ENCODE peak calls at places on chromosomes 3 and 15, in seven cellular contexts. W is GM13976; L is naive thymus-derived CD4-positive, alpha-beta T cell; P is GM10248; Y is endothelial cell; S is AG08395; B is colonic mucosa. F is an unnamed sample.

GRCh38 chr3:150544040-150544439 is 2.3 kb downstream of the SERP1 start:
- DNase-seq in L (no peak), P (no peak), W (no peak), S (peak), B (no peak), Y (no peak), F (no peak)

GRCh38 chr15:58340176-58340575 is 91.6 kb upstream of the LIPC start:
- DNase-seq in B (no peak), P (no peak), W (no peak), S (peak), Y (no peak), L (no peak), F (no peak)

GRCh38 chr3:134696155-134696554 is 45.3 kb upstream of the KY start:
- DNase-seq in B (no peak), Y (no peak), L (no peak), W (no peak), P (no peak), S (no peak), F (no peak)

GRCh38 chr3:66372681-66373350 is 128.0 kb downstream of the LRIG1 start:
- DNase-seq in B (peak), W (peak), P (no peak), S (peak), Y (peak), L (no peak), F (peak)

GRCh38 chr15:54528021-54528420 is 549.8 kb downstream of the UNC13C start:
- DNase-seq in B (no peak), W (no peak), Y (no peak), L (no peak), P (no peak), S (no peak), F (no peak)

GRCh38 chr3:9226326-9226725 is 23.1 kb downstream of the SRGAP3 start:
- DNase-seq in S (peak), Y (no peak), L (no peak), B (no peak), P (no peak), W (no peak), F (no peak)

GRCh38 chr3:187183903-187184302 is 13.4 kb upstream of the RTP1 start:
- DNase-seq in W (no peak), B (no peak), L (no peak), S (no peak), Y (no peak), P (no peak), F (no peak)

GRCh38 chr3:174651951-174652350 is 207.2 kb upstream of the NAALADL2 start:
- DNase-seq in S (no peak), P (no peak), W (no peak), B (no peak), L (no peak), Y (no peak), F (no peak)

GRCh38 chr3:112685435-112685834 is 44.5 kb upstream of the CCDC80 start:
- DNase-seq in W (no peak), L (no peak), Y (no peak), S (peak), B (no peak), P (no peak), F (no peak)

GRCh38 chr15:59299919-59300617 is 72.6 kb downstream of the MYO1E start:
- DNase-seq in L (peak), P (peak), W (peak), B (peak), Y (no peak), S (peak), F (peak)

GRCh38 chr3:144643778-144644191 is 672.2 kb downstream of the DIPK2A start:
- DNase-seq in S (peak), Y (no peak), W (no peak), B (no peak), L (no peak), P (no peak), F (no peak)

GRCh38 chr3:183428140-183429023 is at the start of gene MCF2L2:
- DNase-seq in L (peak), S (peak), P (peak), B (peak), W (peak), Y (peak), F (peak)

GRCh38 chr3:98056035-98056434 is 20.9 kb upstream of the GABRR3 start:
- DNase-seq in P (no peak), B (no peak), Y (no peak), S (no peak), L (no peak), W (no peak), F (no peak)

GRCh38 chr3:197031315-197032285 is 2.0 kb upstream of the MELTF start:
- DNase-seq in L (no peak), Y (no peak), W (no peak), P (no peak), S (peak), B (peak), F (peak)

GRCh38 chr3:125289429-125289828 is 76.9 kb upstream of the SLC12A8 start:
- DNase-seq in L (no peak), W (no peak), B (no peak), S (no peak), Y (no peak), P (no peak), F (no peak)

GRCh38 chr3:55969634-55970033 is 482.5 kb upstream of the WNT5A start:
- DNase-seq in S (no peak), W (no peak), Y (no peak), L (no peak), P (no peak), B (no peak), F (no peak)

GRCh38 chr3:61966200-61966599 is 404.8 kb downstream of the PTPRG start:
- DNase-seq in W (no peak), P (no peak), B (no peak), L (no peak), Y (no peak), S (no peak), F (no peak)

GRCh38 chr3:56303508-56303907 is 164.8 kb downstream of the ERC2 start:
- DNase-seq in W (peak), L (no peak), S (peak), Y (peak), P (peak), B (peak), F (peak)

GRCh38 chr15:65867244-65867643 is 2.0 kb upstream of the RAB11A start:
- DNase-seq in P (no peak), W (no peak), L (no peak), S (no peak), B (no peak), Y (no peak), F (no peak)

GRCh38 chr3:171354049-171354705 is 106.0 kb downstream of the TNIK start:
- DNase-seq in S (no peak), Y (no peak), B (no peak), P (no peak), W (no peak), L (no peak), F (no peak)

GRCh38 chr3:10198761-10199688 is 34.3 kb downstream of the IRAK2 start:
- DNase-seq in P (peak), S (no peak), B (peak), W (peak), Y (no peak), L (peak), F (peak)

GRCh38 chr3:128488995-128489859 is 3.8 kb downstream of the GATA2 start:
- DNase-seq in W (no peak), B (peak), P (no peak), Y (peak), S (peak), L (no peak), F (peak)